ENCODE peak calls at places on chromosomes 5 and 9, in eight cellular contexts. R is esophagus squamous epithelium; Z is GM10248; T is endodermal cell; Q is hepatocyte; N is CD4-positive, alpha-beta T cell; D is DND-41; Y is left lung. V is an unnamed sample.

GRCh38 chr9:12798066-12798770 is 23.4 kb downstream of the LURAP1L start:
- DNase-seq in Q (no peak), D (no peak), T (no peak), Y (no peak), N (no peak), Z (no peak), R (no peak), V (no peak)

GRCh38 chr5:38453506-38453905 is 102.9 kb downstream of the LIFR start:
- DNase-seq in D (peak; percentile 82), T (no peak), R (no peak), Q (no peak), N (peak; percentile 22), Z (peak; percentile 66), Y (no peak), V (peak; percentile 91)

GRCh38 chr5:56018860-56019259 is 24.1 kb upstream of the IL6ST start:
- DNase-seq in N (no peak), D (no peak), T (no peak), Z (no peak), Q (no peak), Y (no peak), R (no peak), V (no peak)

GRCh38 chr9:128007566-128008138 is 26.9 kb upstream of the EEIG1 start:
- DNase-seq in Y (no peak), N (peak; percentile 86), Q (peak; percentile 48), D (peak; percentile 18), T (no peak), Z (peak; percentile 78), R (peak; percentile 45), V (peak; percentile 84)

GRCh38 chr9:94511134-94511942 is 43.5 kb upstream of the PCAT7 start:
- DNase-seq in Z (no peak), Q (no peak), Y (no peak), D (no peak), N (no peak), R (no peak), T (no peak), V (no peak)

GRCh38 chr5:153050496-153051179 is 439.8 kb upstream of the GRIA1 start:
- DNase-seq in R (no peak), D (no peak), Y (no peak), Q (no peak), T (no peak), Z (no peak), N (no peak), V (no peak)

GRCh38 chr9:94865599-94866456 is 139.3 kb downstream of the AOPEP start:
- DNase-seq in R (no peak), T (peak; percentile 46), Q (peak; percentile 25), Y (no peak), D (no peak), N (no peak), Z (no peak), V (no peak)

GRCh38 chr5:95620030-95620869 is at the start of gene GPR150:
- DNase-seq in D (peak; percentile 67), Z (peak; percentile 76), N (peak; percentile 41), Q (peak; percentile 77), T (peak; percentile 85), Y (peak; percentile 90), R (peak; percentile 6), V (peak; percentile 18)

GRCh38 chr9:137105814-137106661 is 8.5 kb downstream of the DPP7 start:
- DNase-seq in R (no peak), T (no peak), N (no peak), D (no peak), Y (peak; percentile 64), Q (no peak), Z (no peak), V (no peak)

GRCh38 chr9:70924905-70925547 is 196.4 kb downstream of the TRPM3 start:
- DNase-seq in T (peak; percentile 58), D (peak; percentile 11), Q (peak; percentile 76), R (no peak), Z (peak; percentile 13), N (no peak), Y (no peak), V (peak; percentile 5)

GRCh38 chr5:75049581-75050274 is 2.6 kb downstream of the GCNT4 start:
- DNase-seq in T (peak; percentile 89), Z (peak; percentile 43), Y (no peak), R (no peak), Q (peak; percentile 70), N (peak; percentile 46), D (peak; percentile 63), V (peak; percentile 35)

GRCh38 chr9:21395778-21396717 is 10.8 kb upstream of the IFNA2 start:
- DNase-seq in Q (peak; percentile 69), R (no peak), T (peak; percentile 88), Z (peak; percentile 54), Y (peak; percentile 89), D (peak; percentile 52), N (peak; percentile 28), V (no peak)

GRCh38 chr5:77302247-77302646 is 91.8 kb downstream of the PDE8B start:
- DNase-seq in R (no peak), Z (no peak), T (no peak), N (no peak), Q (no peak), Y (no peak), D (no peak), V (no peak)

GRCh38 chr9:122095010-122095767 is 2.1 kb upstream of the TTLL11 start:
- DNase-seq in R (no peak), N (peak; percentile 26), D (peak; percentile 46), T (peak; percentile 83), Q (peak; percentile 75), Y (no peak), Z (peak; percentile 52), V (peak; percentile 13)

DNA sequence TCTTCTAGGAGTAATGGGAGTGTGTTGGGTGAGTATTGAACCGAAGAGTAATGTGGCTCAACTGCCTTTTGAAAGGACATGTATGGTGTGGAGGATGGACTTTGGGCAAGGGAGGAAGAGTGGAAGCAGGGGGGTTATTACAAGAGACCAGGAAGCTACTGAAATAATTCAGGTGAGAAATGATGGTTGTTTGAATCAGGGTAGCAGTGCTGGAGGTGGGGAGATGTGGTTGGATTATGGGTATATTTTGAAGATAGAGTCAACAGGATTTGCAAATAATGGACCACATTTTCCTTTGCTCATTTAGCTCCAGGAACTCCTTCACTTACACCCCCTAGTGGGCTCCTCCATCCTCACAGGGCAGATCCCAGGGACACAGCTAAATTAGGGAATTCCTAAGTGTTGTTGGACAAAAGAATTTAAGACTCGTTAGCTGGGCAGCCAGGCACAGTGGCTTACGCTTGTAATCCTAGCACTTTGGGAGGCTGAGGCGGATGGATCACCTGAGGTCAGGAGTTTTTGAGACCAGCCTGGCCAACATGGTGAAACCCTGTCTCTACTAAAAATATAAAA is 1.2 kb upstream of the SLC4A9 start:
- DNase-seq in R (no peak), N (no peak), Y (no peak), Z (no peak), T (peak; percentile 86), Q (no peak), D (no peak), V (no peak)
- TF ChIP-seq CTCF in R (peak; percentile 40), N (no peak), Y (peak; percentile 23), Z (peak; percentile 2), T (peak; percentile 76), Q (peak; percentile 33), D (peak; percentile 23), V (peak; percentile 30)

DNA sequence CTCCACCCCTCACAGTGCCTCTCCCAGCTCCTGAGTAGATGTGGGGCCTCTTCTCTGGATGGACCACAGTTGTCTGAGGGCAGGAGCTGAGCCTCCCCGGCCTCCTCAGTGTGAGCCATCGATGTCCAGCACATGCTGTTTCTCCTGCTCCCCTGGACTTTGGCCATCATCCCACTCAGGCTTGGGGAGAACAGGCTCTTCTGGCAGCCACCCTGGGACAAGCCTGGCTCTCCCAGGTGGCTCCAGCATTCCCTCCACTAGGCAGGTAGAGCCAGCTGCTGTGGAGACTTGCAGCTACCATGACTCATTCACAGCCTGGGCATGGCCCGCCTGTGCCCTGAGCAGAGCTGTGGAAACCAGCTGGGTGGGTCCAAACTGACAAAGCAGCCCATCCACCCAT is 77.0 kb downstream of the CSNK1A1 start:
- DNase-seq in Q (peak; percentile 43), R (no peak), Z (no peak), D (no peak), N (no peak), T (peak; percentile 60), Y (peak; percentile 66), V (no peak)
- TF ChIP-seq CTCF in Q (no peak), R (peak; percentile 63), Z (no peak), D (no peak), N (no peak), T (no peak), Y (no peak), V (no peak)

DNA sequence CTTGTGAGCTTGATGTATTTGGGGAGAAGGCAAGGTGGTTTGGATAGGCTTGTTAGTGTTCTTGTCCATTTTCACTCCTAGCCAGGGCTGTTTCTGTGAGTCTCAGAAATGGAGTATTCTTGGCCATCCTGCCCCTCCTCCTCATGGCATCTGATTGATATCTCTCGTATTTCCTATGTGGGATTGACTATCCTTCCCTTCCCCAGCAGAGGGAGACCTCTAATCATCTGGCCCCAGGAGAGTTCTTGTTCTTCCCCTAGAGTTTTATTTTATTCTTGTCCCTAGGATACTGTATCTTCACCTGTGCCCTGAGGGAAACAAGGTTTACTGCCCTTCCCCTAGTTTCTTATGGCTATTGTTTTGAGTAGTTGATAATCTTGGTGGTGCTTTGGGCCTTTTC is 114.4 kb downstream of the VPS13A start:
- DNase-seq in Q (peak; percentile 5), D (no peak), R (no peak), T (peak; percentile 77), N (no peak), Y (no peak), Z (no peak), V (no peak)
- TF ChIP-seq CTCF in Q (peak; percentile 24), D (peak; percentile 46), R (peak; percentile 54), T (peak; percentile 83), N (no peak), Y (peak; percentile 20), Z (peak; percentile 9), V (peak; percentile 33)

GRCh38 chr5:54909126-54909525 is 76.3 kb downstream of the ESM1 start:
- DNase-seq in T (no peak), Y (no peak), R (no peak), N (no peak), Z (no peak), Q (no peak), D (no peak), V (no peak)

GRCh38 chr5:54902817-54903473 is 82.4 kb downstream of the ESM1 start:
- DNase-seq in R (no peak), T (no peak), Q (no peak), Z (peak; percentile 29), Y (no peak), N (no peak), D (peak; percentile 81), V (peak; percentile 70)

GRCh38 chr5:54904425-54904824 is 81.0 kb downstream of the ESM1 start:
- DNase-seq in Q (peak; percentile 45), T (peak; percentile 63), R (no peak), D (no peak), Y (no peak), N (no peak), Z (no peak), V (no peak)

GRCh38 chr5:54905246-54905770 is 80.1 kb downstream of the ESM1 start:
- DNase-seq in Z (no peak), R (no peak), N (no peak), Y (no peak), D (no peak), Q (no peak), T (peak; percentile 48), V (no peak)

DNA sequence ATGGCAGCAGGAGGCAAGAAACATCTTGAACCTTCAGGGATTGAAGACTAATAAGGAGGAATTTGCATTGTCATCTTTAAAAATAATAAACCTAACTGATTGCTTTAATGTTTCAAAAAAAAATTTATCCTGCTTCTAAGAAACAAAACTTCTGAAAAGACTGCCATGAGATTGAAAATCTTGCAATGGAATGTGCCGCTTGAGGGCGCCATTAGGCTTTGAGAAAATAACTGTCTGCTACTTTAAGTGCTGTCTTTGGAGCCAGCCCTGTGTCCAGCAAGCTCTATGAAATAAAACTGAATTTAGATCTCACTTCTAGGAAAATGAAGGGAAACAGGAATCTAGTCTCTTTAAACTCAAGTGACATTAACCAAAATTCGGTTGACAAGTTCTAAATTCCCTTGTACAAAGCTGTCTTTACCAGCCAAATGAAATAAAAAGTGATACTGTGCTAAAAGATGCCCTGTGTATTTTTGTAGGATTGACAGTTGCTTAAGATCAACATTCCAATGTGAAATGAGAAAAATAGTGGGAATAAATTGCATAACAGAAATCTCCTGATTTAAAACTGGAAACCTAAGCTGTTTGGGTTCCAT is 79.4 kb downstream of the ESM1 start:
- DNase-seq in T (peak; percentile 88), Y (no peak), N (peak; percentile 63), Q (peak; percentile 85), Z (peak; percentile 26), D (peak; percentile 62), R (no peak), V (peak; percentile 10)
- TF ChIP-seq CTCF in T (peak; percentile 95), Y (peak; percentile 54), N (peak; percentile 84), Q (peak; percentile 89), Z (peak; percentile 57), D (peak; percentile 81), R (peak; percentile 68), V (peak; percentile 57)